ENCODE peak calls at places on chromosomes 5 and 9, in six cellular contexts. C is OCI-LY7, G is mucosa of descending colon, H is breast epithelium, M is cardiac muscle cell, E is IMR-90. Y is an unnamed sample.

GRCh38 chr5:112720576-112720975 is 17.1 kb upstream of the APC start:
- DNase-seq in C (no peak), G (no peak), H (no peak), M (no peak), E (no peak), Y (no peak)

GRCh38 chr9:121171236-121171635 is 30.4 kb downstream of the RAB14 start:
- DNase-seq in C (no peak), G (no peak), H (no peak), M (no peak), E (no peak), Y (peak)

GRCh38 chr5:15914603-15915002 is 265.0 kb downstream of the MARCHF11 start:
- DNase-seq in C (no peak), G (no peak), H (no peak), M (no peak), E (peak), Y (no peak)

GRCh38 chr5:144566747-144567415 is 396.2 kb downstream of the KCTD16 start:
- DNase-seq in C (no peak), G (no peak), H (no peak), M (no peak), E (peak), Y (no peak)

GRCh38 chr9:135075234-135076142 is 12.0 kb upstream of the OLFM1 start:
- DNase-seq in C (no peak), G (no peak), H (peak), M (peak), E (no peak), Y (no peak)

GRCh38 chr9:14466429-14466818 is 152.5 kb upstream of the NFIB start:
- DNase-seq in C (no peak), G (no peak), H (no peak), M (no peak), E (no peak), Y (no peak)

GRCh38 chr5:133291524-133291923 is 239.7 kb downstream of the HSPA4 start:
- DNase-seq in C (no peak), G (no peak), H (no peak), M (no peak), E (no peak), Y (no peak)

GRCh38 chr5:6719417-6719816 is 6.2 kb downstream of the TENT4A start:
- DNase-seq in C (no peak), G (no peak), H (peak), M (no peak), E (no peak), Y (no peak)

GRCh38 chr9:33472171-33472920 is 1.4 kb downstream of the NOL6 start:
- DNase-seq in C (no peak), G (no peak), H (no peak), M (no peak), E (no peak), Y (no peak)

GRCh38 chr9:125639057-125639456 is 68.0 kb downstream of the MAPKAP1 start:
- DNase-seq in C (no peak), G (no peak), H (no peak), M (no peak), E (no peak), Y (no peak)

GRCh38 chr5:169300468-169301385 is at the start of gene SLIT3:
- DNase-seq in C (no peak), G (peak), H (peak), M (peak), E (peak), Y (no peak)

GRCh38 chr5:132446621-132447020 is 44.0 kb downstream of the IRF1 start:
- DNase-seq in C (no peak), G (no peak), H (no peak), M (no peak), E (peak), Y (no peak)

GRCh38 chr5:6490693-6491092 is 42.0 kb downstream of the UBE2QL1 start:
- DNase-seq in C (no peak), G (no peak), H (no peak), M (no peak), E (no peak), Y (no peak)

GRCh38 chr9:97507585-97507984 is 6.1 kb downstream of the TMOD1 start:
- DNase-seq in C (no peak), G (no peak), H (no peak), M (no peak), E (no peak), Y (no peak)

GRCh38 chr9:74499111-74499601 is 2.0 kb downstream of the RORB start:
- DNase-seq in C (no peak), G (no peak), H (no peak), M (peak), E (no peak), Y (no peak)

DNA sequence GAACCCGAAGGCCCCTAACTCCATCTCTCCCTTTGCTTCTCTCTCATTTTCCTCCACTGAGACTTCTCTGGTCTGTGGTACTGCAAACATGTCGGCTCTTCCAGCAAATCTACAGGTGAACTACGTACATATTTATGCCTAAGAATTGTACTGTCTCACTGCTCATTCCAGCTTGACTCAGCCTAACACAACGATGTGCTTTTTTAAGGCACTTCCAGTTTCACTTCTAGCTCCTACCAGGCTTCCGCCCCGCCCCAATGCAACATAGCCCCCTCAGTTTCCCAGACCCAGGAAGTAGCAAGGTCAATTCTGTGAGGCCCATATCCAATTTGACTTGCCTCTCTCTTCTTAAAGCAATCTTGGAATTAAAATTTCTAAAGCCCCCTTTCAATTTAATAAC is 70.8 kb upstream of the RNF38 start:
- DNase-seq in C (peak), G (peak), H (peak), M (no peak), E (peak), Y (no peak)
- H3K4me3 ChIP-seq in C (peak), G (no peak), H (peak), M (no peak), E (peak), Y (no peak)

GRCh38 chr9:34563262-34563661 is 26.3 kb downstream of the CNTFR start:
- DNase-seq in C (no peak), G (peak), H (no peak), M (no peak), E (no peak), Y (peak)
- H3K4me3 ChIP-seq in C (no peak), G (no peak), H (no peak), M (no peak), E (no peak), Y (no peak)

GRCh38 chr5:76299592-76299991 is 103.5 kb upstream of the IQGAP2 start:
- DNase-seq in C (no peak), G (no peak), H (no peak), M (no peak), E (no peak), Y (peak)
- H3K4me3 ChIP-seq in C (no peak), G (no peak), H (no peak), M (no peak), E (no peak), Y (no peak)

GRCh38 chr9:129885670-129886106 is 50.4 kb downstream of the USP20 start:
- DNase-seq in C (peak), G (peak), H (peak), M (peak), E (peak), Y (no peak)

GRCh38 chr9:129886226-129887174 is 51.2 kb downstream of the USP20 start:
- DNase-seq in C (no peak), G (peak), H (no peak), M (no peak), E (no peak), Y (no peak)

GRCh38 chr9:129887210-129888084 is 52.2 kb downstream of the USP20 start:
- DNase-seq in C (peak), G (peak), H (no peak), M (no peak), E (peak), Y (peak)

GRCh38 chr9:129884220-129885017 is 49.2 kb downstream of the USP20 start:
- DNase-seq in C (peak), G (peak), H (peak), M (peak), E (peak), Y (peak)

GRCh38 chr9:129885018-129885669 is 49.9 kb downstream of the USP20 start:
- DNase-seq in C (peak), G (peak), H (no peak), M (no peak), E (no peak), Y (no peak)
- H3K4me3 ChIP-seq in C (peak), G (peak), H (peak), M (no peak), E (no peak), Y (peak)

DNA sequence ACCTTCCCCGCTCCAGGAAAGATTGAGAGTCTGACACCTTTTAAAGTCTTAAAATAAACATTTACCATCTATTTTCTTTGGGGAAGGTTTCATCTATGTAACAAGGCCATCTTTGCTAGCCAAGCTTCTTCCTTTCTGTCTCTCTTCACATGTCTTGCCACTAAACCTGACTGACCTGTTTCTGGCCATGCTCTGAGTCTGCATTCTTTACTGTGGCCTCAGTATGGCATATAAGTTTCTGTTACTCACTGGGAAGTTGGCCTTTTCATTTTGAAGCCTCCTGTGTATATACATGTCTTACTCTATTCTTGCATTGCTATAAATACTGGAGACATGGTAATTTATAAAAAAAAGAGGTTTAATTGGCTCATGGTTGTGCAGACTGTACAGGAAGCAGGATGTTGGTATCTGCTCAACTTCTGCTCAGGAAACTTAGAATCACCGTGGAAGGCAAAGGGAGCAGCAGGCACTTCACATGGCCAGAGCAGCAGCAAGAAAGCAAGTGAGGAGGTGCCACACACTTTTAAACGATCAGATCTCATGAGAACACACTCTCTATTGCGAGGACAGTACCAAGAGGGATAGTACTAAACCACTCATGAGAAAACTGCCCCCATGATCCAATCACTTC is 48.1 kb downstream of the KCNV2 start:
- DNase-seq in C (no peak), G (no peak), H (no peak), M (no peak), E (no peak), Y (peak)
- H3K4me3 ChIP-seq in C (no peak), G (no peak), H (no peak), M (no peak), E (no peak), Y (no peak)